ENCODE peak calls at places on chromosomes 12 and 14, in four cellular contexts. W is aorta, A is NCI-H1436, V is cerebellum. F is an unnamed sample.

GRCh38 chr14:24117179-24117578 is 2.4 kb upstream of the NRL start:
- DNase-seq in W (peak), A (no peak), V (no peak), F (no peak)

GRCh38 chr14:77682158-77682553 is 25.7 kb downstream of the ALKBH1 start:
- DNase-seq in W (no peak), A (no peak), V (no peak), F (no peak)

GRCh38 chr14:35898217-35898775 is 72.2 kb downstream of the BRMS1L start:
- DNase-seq in W (no peak), A (no peak), V (no peak), F (no peak)

GRCh38 chr12:15244341-15244740 is 23.1 kb upstream of the RERG start:
- DNase-seq in W (no peak), A (no peak), V (no peak), F (no peak)

GRCh38 chr12:520119-520518 is 60.4 kb downstream of the B4GALNT3 start:
- DNase-seq in W (no peak), A (no peak), V (no peak), F (no peak)

GRCh38 chr12:115374480-115375187 is 690.7 kb upstream of the TBX3 start:
- DNase-seq in W (no peak), A (no peak), V (no peak), F (peak)

GRCh38 chr12:94186461-94187237 is 38.3 kb downstream of the PLXNC1 start:
- DNase-seq in W (peak), A (peak), V (peak), F (no peak)

GRCh38 chr14:93531644-93532043 is 100.9 kb downstream of the UNC79 start:
- DNase-seq in W (no peak), A (no peak), V (no peak), F (no peak)

GRCh38 chr12:115404761-115405470 is 720.9 kb upstream of the TBX3 start:
- DNase-seq in W (no peak), A (no peak), V (no peak), F (no peak)